ENCODE peak calls at places on chromosomes 7 and 10, in four cellular contexts. N, K, R and J are unnamed samples.
A peak's percentile ranks its signal among the peaks of the same experiment; 100 is the strongest.

GRCh38 chr10:118669020-118669766 is 73.7 kb upstream of the PRLHR start:
- DNase-seq in N (no peak), K (no peak), R (peak; percentile 50), J (peak; percentile 77)

GRCh38 chr10:86579883-86580548 is 58.4 kb upstream of the WAPL start:
- DNase-seq in N (no peak), K (no peak), R (no peak), J (no peak)

GRCh38 chr7:2171855-2172254 is 60.9 kb downstream of the MAD1L1 start:
- DNase-seq in N (no peak), K (no peak), R (no peak), J (no peak)

GRCh38 chr7:70017371-70017770 is 419.1 kb downstream of the AUTS2 start:
- DNase-seq in N (no peak), K (no peak), R (no peak), J (no peak)

GRCh38 chr10:110002801-110003523 is 4.8 kb upstream of the ADD3 start:
- DNase-seq in N (no peak), K (no peak), R (no peak), J (no peak)

GRCh38 chr10:87546971-87547413 is 42.3 kb downstream of the MINPP1 start:
- DNase-seq in N (peak; percentile 76), K (no peak), R (no peak), J (no peak)

GRCh38 chr10:132685121-132685891 is 100.6 kb downstream of the NKX6-2 start:
- DNase-seq in N (peak; percentile 88), K (no peak), R (peak; percentile 43), J (peak; percentile 73)

GRCh38 chr10:4280481-4281206 is 495.6 kb upstream of the KLF6 start:
- DNase-seq in N (peak; percentile 82), K (no peak), R (no peak), J (no peak)

GRCh38 chr7:92729172-92729571 is 107.2 kb downstream of the CDK6 start:
- DNase-seq in N (no peak), K (no peak), R (no peak), J (no peak)

GRCh38 chr10:31820794-31821369 is 107.7 kb downstream of the ARHGAP12 start:
- DNase-seq in N (no peak), K (no peak), R (no peak), J (no peak)

GRCh38 chr7:108054537-108054936 is 51.6 kb upstream of the LAMB1 start:
- DNase-seq in N (peak; percentile 54), K (no peak), R (no peak), J (no peak)

GRCh38 chr10:46282460-46283216 is 4.2 kb upstream of the ANTXRL start:
- DNase-seq in N (peak; percentile 42), K (peak; percentile 75), R (peak; percentile 61), J (peak; percentile 18)

GRCh38 chr10:10872035-10872673 is 145.5 kb upstream of the CELF2 start:
- DNase-seq in N (no peak), K (no peak), R (peak; percentile 34), J (peak; percentile 96)

GRCh38 chr7:6157685-6158423 is 114.6 kb downstream of the CYTH3 start:
- DNase-seq in N (no peak), K (no peak), R (no peak), J (no peak)

GRCh38 chr10:62377966-62378365 is 3.8 kb downstream of the ZNF365 start:
- DNase-seq in N (no peak), K (no peak), R (no peak), J (no peak)

GRCh38 chr10:108757946-108758345 is 1165.4 kb downstream of the XPNPEP1 start:
- DNase-seq in N (peak; percentile 74), K (no peak), R (no peak), J (no peak)

GRCh38 chr7:155551785-155552611 is 5.6 kb upstream of the CNPY1 start:
- DNase-seq in N (no peak), K (no peak), R (no peak), J (no peak)

GRCh38 chr10:69677914-69678654 is 48.0 kb downstream of the FAM241B start:
- DNase-seq in N (no peak), K (no peak), R (no peak), J (no peak)

GRCh38 chr10:103700436-103700715 is 155.0 kb downstream of the SH3PXD2A start:
- DNase-seq in N (no peak), K (no peak), R (no peak), J (no peak)

GRCh38 chr10:103696411-103697145 is 158.8 kb downstream of the SH3PXD2A start:
- DNase-seq in N (peak; percentile 83), K (peak; percentile 63), R (no peak), J (peak; percentile 98)

GRCh38 chr10:103701380-103702222 is 153.8 kb downstream of the SH3PXD2A start:
- DNase-seq in N (no peak), K (no peak), R (no peak), J (no peak)

GRCh38 chr10:103698266-103698665 is 157.1 kb downstream of the SH3PXD2A start:
- DNase-seq in N (no peak), K (no peak), R (no peak), J (no peak)

GRCh38 chr10:103699611-103700435 is 155.6 kb downstream of the SH3PXD2A start:
- DNase-seq in N (no peak), K (no peak), R (no peak), J (no peak)
- TF ChIP-seq CTCF in N (no peak), K (no peak), R (no peak), J (peak; percentile 55)

GRCh38 chr10:129657297-129657974 is 190.4 kb downstream of the MGMT start:
- DNase-seq in N (no peak), K (no peak), R (no peak), J (no peak)
- H3K27ac ChIP-seq in N (no peak overlapping the region), K (no peak overlapping the region), R (no peak overlapping the region), J (no peak overlapping the region)

DNA sequence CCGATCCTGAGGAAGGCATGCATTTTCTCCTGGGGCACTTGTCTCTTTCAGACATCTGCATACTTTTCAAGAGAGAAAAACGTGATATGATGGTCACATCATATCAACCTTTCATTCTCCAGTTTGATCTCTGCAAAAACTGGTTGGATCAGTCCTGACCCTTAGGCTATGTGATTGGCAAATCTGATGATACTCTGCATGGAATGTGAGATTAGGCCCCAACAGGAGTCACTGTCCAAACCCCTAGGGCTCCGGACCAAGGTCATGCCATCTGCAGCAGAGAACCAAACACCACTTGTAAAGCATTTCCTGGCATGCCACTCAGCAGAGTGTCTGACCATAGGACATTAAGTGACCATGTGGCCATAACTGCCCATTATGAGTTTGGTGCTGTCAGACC is 8.6 kb downstream of the GCK start:
- DNase-seq in N (no peak), K (no peak), R (no peak), J (no peak)
- TF ChIP-seq CTCF in N (no peak), K (no peak), R (no peak), J (no peak)

GRCh38 chr7:158698657-158699195 is 5.9 kb downstream of the NCAPG2 start:
- DNase-seq in N (no peak), K (no peak), R (no peak), J (no peak)

GRCh38 chr7:158695056-158695455 is 9.5 kb downstream of the NCAPG2 start:
- DNase-seq in N (no peak), K (no peak), R (no peak), J (no peak)

GRCh38 chr7:158699341-158699740 is 5.3 kb downstream of the NCAPG2 start:
- DNase-seq in N (no peak), K (no peak), R (no peak), J (no peak)

GRCh38 chr7:158694650-158695049 is 10.0 kb downstream of the NCAPG2 start:
- DNase-seq in N (no peak), K (no peak), R (no peak), J (no peak)

GRCh38 chr7:158695726-158696452 is 8.7 kb downstream of the NCAPG2 start:
- DNase-seq in N (peak; percentile 44), K (peak; percentile 70), R (peak; percentile 67), J (peak; percentile 83)
- H3K27ac ChIP-seq in N (no peak overlapping the region), K (no peak overlapping the region), R (peak overlapping the region; percentile 25), J (no peak overlapping the region)

GRCh38 chr7:47534322-47535032 is 47.4 kb downstream of the TNS3 start:
- DNase-seq in N (peak; percentile 96), K (no peak), R (no peak), J (no peak)
- TF ChIP-seq CTCF in N (peak; percentile 39), K (no peak), R (no peak), J (peak; percentile 35)

GRCh38 chr10:97673736-97674525 is 13.1 kb downstream of the AVPI1 start:
- DNase-seq in N (peak; percentile 59), K (no peak), R (peak; percentile 45), J (peak; percentile 25)
- H3K27ac ChIP-seq in N (no peak overlapping the region), K (no peak overlapping the region), R (no peak overlapping the region), J (no peak overlapping the region)

GRCh38 chr10:17238445-17239275 is 10.6 kb downstream of the VIM start:
- DNase-seq in N (no peak), K (no peak), R (no peak), J (peak; percentile 92)
- TF ChIP-seq CTCF in N (no peak), K (no peak), R (peak; percentile 26), J (no peak)

GRCh38 chr10:81040031-81040430 is 502.3 kb downstream of the SH2D4B start:
- DNase-seq in N (no peak), K (no peak), R (no peak), J (no peak)
- H3K27ac ChIP-seq in N (no peak overlapping the region), K (no peak overlapping the region), R (no peak overlapping the region), J (no peak overlapping the region)

GRCh38 chr10:77165445-77166316 is 471.9 kb downstream of the KCNMA1 start:
- DNase-seq in N (peak; percentile 100), K (peak; percentile 51), R (peak; percentile 65), J (peak; percentile 74)
- TF ChIP-seq CTCF in N (no peak), K (peak; percentile 77), R (peak; percentile 65), J (peak; percentile 78)

GRCh38 chr10:103697787-103698186 is 157.6 kb downstream of the SH3PXD2A start:
- DNase-seq in N (no peak), K (no peak), R (no peak), J (no peak)
- H3K27ac ChIP-seq in N (no peak overlapping the region), K (no peak overlapping the region), R (peak overlapping the region; percentile 72), J (no peak overlapping the region)